ENCODE peak calls at places on chromosomes 2 and 18, in five cellular contexts. E is gastrocnemius medialis, L is OCI-LY7, J is WERI-Rb-1, V is IMR-90. I is an unnamed sample.

GRCh38 chr18:8895987-8896619 is 190.7 kb downstream of the MTCL1 start:
- DNase-seq in E (no peak), L (no peak), J (no peak), V (peak), I (peak)

GRCh38 chr2:236180831-236181453 is 12.8 kb upstream of the GBX2 start:
- DNase-seq in E (no peak), L (peak), J (peak), V (peak), I (no peak)

GRCh38 chr2:30931841-30932407 is 124.7 kb upstream of the CAPN13 start:
- DNase-seq in E (no peak), L (no peak), J (no peak), V (no peak), I (no peak)

GRCh38 chr2:33603416-33603815 is 4.3 kb upstream of the FAM98A start:
- DNase-seq in E (no peak), L (no peak), J (no peak), V (no peak), I (no peak)

GRCh38 chr2:42568431-42569115 is at the start of gene MTA3:
- DNase-seq in E (peak), L (peak), J (peak), V (no peak), I (no peak)

GRCh38 chr2:239259603-239260298 is 141.1 kb downstream of the HDAC4 start:
- DNase-seq in E (peak), L (peak), J (no peak), V (no peak), I (no peak)

GRCh38 chr18:59629894-59630293 is 67.3 kb downstream of the CCBE1 start:
- DNase-seq in E (peak), L (no peak), J (no peak), V (no peak), I (no peak)

GRCh38 chr18:62751341-62751821 is 36.0 kb downstream of the PHLPP1 start:
- DNase-seq in E (no peak), L (no peak), J (no peak), V (peak), I (no peak)

DNA sequence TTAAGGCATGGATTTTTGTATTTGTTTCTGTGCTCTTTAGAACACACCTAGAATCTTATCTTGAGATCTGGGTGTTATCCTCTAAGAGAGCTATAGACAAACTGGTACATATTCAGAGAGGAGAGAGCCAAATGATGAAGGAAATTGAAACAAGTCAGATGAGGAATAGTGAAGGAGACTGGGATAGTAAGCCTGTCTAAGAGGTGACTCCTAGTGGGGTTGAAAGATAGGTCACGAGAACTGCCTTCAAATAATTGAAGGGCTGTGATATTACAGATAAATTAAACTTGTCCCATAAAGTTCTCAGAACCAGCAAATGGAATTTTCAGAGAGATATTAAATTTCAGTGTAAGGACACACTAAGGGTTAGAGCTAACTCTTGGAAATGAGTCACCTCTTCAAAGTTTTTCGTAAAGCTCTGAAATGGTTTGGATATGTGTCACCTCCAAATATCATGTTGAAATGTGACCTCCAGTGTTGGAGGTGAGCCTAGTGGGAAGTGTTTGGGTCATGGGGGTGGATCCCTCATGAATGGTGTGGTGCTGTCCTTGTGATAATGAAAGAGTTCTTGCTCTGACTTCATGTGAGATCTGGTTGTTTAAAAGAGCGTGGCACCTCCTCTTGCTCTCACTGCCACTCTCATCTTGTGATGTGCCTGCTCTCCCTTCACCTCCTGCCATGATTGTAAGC is 87.2 kb downstream of the BABAM2 start:
- DNase-seq in E (peak), L (no peak), J (no peak), V (peak), I (peak)
- TF ChIP-seq CTCF in E (no peak), L (no peak), J (no peak), V (no peak), I (no peak)

GRCh38 chr2:178128836-178129630 is 16.8 kb downstream of the RBM45 start:
- DNase-seq in E (no peak), L (no peak), J (no peak), V (peak), I (no peak)
- H3K4me3 ChIP-seq in E (no peak), L (no peak), J (no peak), V (no peak), I (no peak)

GRCh38 chr2:20916604-20917286 is 93.8 kb upstream of the LDAH start:
- DNase-seq in E (no peak), L (no peak), J (no peak), V (peak), I (no peak)
- TF ChIP-seq CTCF in E (no peak), L (peak), J (peak), V (peak), I (no peak)

GRCh38 chr2:226066391-226066790 is 666.9 kb downstream of the NYAP2 start:
- DNase-seq in E (no peak), L (no peak), J (no peak), V (no peak), I (peak)
- H3K4me3 ChIP-seq in E (no peak), L (no peak), J (no peak), V (no peak), I (no peak)

GRCh38 chr2:193690572-193690971 is 1495.8 kb upstream of the TMEFF2 start:
- DNase-seq in E (no peak), L (no peak), J (no peak), V (no peak), I (no peak)

DNA sequence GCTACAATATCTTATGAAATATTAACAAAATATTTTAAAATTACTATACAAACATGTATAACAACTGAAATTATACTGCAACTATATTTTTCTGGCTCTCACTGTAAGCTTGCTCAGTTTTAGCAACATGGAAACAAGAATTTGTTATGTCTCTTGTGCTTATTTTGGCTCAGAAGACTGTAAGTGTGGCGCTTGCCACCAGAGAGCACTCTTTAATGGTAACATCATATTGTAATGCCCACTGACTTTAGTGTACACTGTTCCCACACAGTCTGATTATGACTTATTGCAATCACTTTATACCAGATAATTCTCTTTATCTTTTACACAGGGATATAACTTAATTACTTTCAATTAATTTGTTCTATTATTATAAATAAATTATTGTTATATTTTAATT is 1500.6 kb upstream of the TMEFF2 start:
- DNase-seq in E (no peak), L (peak), J (peak), V (no peak), I (peak)
- TF ChIP-seq CTCF in E (no peak), L (peak), J (peak), V (no peak), I (peak)

GRCh38 chr2:69601179-69601612 is 42.3 kb downstream of the AAK1 start:
- DNase-seq in E (no peak), L (no peak), J (no peak), V (peak), I (peak)
- H3K4me3 ChIP-seq in E (no peak), L (no peak), J (no peak), V (no peak), I (no peak)

GRCh38 chr2:11785611-11785940 is 39.1 kb downstream of the LPIN1 start:
- DNase-seq in E (no peak), L (no peak), J (no peak), V (no peak), I (no peak)
- TF ChIP-seq CTCF in E (no peak), L (no peak), J (no peak), V (no peak), I (no peak)

DNA sequence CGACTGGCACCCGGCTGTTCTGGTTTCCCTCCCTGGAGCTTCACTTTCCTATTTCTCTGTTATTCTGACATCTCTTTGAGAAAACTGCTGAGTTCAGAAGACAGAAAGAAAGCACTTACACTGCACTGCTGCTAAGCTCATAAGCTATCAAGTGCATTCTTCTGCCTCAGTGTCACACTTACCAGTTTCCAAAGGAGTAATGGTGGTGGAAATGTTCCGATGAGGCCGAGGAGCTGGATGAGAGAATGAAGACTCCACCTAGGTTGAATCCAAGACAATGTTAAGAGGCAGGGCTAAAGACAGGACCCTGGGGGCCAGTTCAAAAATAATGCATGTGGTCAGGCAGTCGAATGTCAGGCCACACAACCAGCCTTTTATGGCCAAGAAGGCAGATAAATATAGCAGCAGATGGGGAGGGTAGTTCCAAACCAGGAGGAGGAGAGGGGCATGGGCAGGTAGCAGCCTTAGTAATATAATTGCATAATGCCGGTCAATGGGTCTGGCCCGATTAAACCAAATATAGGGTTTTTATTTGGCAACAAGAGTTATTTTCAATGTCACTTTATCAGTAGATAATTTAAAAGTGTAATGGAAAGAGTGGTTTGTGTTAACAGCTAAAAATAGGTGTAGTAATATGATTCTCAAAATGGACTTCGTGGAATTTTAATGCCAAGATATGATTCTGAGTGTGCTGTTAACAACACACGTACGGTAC is at the start of gene MYOM1:
- DNase-seq in E (peak), L (no peak), J (no peak), V (no peak), I (no peak)
- H3K4me3 ChIP-seq in E (peak), L (no peak), J (peak), V (no peak), I (no peak)

GRCh38 chr2:240469239-240469636 is 33.8 kb downstream of the GPC1 start:
- DNase-seq in E (no peak), L (no peak), J (no peak), V (no peak), I (no peak)
- TF ChIP-seq CTCF in E (no peak), L (no peak), J (peak), V (peak), I (peak)

GRCh38 chr2:50344509-50345106 is 687.3 kb downstream of the NRXN1 start:
- DNase-seq in E (no peak), L (peak), J (no peak), V (no peak), I (no peak)

GRCh38 chr2:50347355-50348044 is 684.4 kb downstream of the NRXN1 start:
- DNase-seq in E (no peak), L (no peak), J (peak), V (no peak), I (peak)

GRCh38 chr2:50346104-50346503 is 685.8 kb downstream of the NRXN1 start:
- DNase-seq in E (no peak), L (no peak), J (no peak), V (no peak), I (no peak)

GRCh38 chr2:50346586-50347351 is 685.2 kb downstream of the NRXN1 start:
- DNase-seq in E (no peak), L (no peak), J (no peak), V (no peak), I (no peak)

GRCh38 chr2:50345691-50346090 is 686.2 kb downstream of the NRXN1 start:
- DNase-seq in E (no peak), L (no peak), J (no peak), V (no peak), I (no peak)
- H3K4me3 ChIP-seq in E (no peak), L (no peak), J (no peak), V (no peak), I (no peak)

I was measured in retinal pigment epithelial cell.